ENCODE peak calls at places on chromosomes 5 and 9, in six cellular contexts. D is sigmoid colon, J is HCT116, F is stomach, P is GM23338, Q is breast epithelium. L is an unnamed sample.

GRCh38 chr5:135539430-135540005 is 3.8 kb upstream of the NEUROG1 start:
- DNase-seq in P (no peak), J (no peak), F (no peak), Q (no peak), D (no peak), L (peak; percentile 81)

GRCh38 chr5:174348582-174348981 is 303.1 kb downstream of the NSG2 start:
- DNase-seq in D (no peak), F (no peak), J (no peak), Q (no peak), P (no peak), L (no peak)

GRCh38 chr5:1842026-1842819 is 40.5 kb downstream of the IRX4 start:
- DNase-seq in J (no peak), P (no peak), D (no peak), Q (no peak), F (no peak), L (no peak)

GRCh38 chr9:121700165-121700830 is 48.9 kb downstream of the DAB2IP start:
- DNase-seq in D (peak; percentile 85), P (peak; percentile 72), F (peak; percentile 85), Q (peak; percentile 86), J (no peak), L (no peak)

GRCh38 chr5:139271201-139272027 is 22.1 kb upstream of the MATR3 start:
- DNase-seq in F (no peak), Q (no peak), D (no peak), J (no peak), P (no peak), L (no peak)

GRCh38 chr5:71663570-71663969 is 55.5 kb upstream of the CARTPT start:
- DNase-seq in P (no peak), F (no peak), D (no peak), Q (no peak), J (peak; percentile 8), L (no peak)

GRCh38 chr5:135843571-135844337 is 9.3 kb downstream of the SLC25A48 start:
- DNase-seq in F (no peak), Q (no peak), J (peak; percentile 60), D (no peak), P (no peak), L (no peak)

GRCh38 chr9:114551750-114552685 is 35.6 kb upstream of the ATP6V1G1 start:
- DNase-seq in D (peak; percentile 68), J (peak; percentile 92), P (no peak), Q (peak; percentile 60), F (no peak), L (no peak)

GRCh38 chr9:70587143-70587710 is 172.8 kb upstream of the KLF9 start:
- DNase-seq in J (no peak), D (peak; percentile 77), Q (no peak), F (no peak), P (no peak), L (no peak)
- H3K4me1 ChIP-seq in J (no peaks in the 10 kb centered on the region), D (peaks cover 65% of the 10 kb centered on the region), Q (peaks cover 6% of the 10 kb centered on the region), F (peaks cover 34% of the 10 kb centered on the region), P (no peaks in the 10 kb centered on the region), L (peaks cover 58% of the 10 kb centered on the region)

DNA sequence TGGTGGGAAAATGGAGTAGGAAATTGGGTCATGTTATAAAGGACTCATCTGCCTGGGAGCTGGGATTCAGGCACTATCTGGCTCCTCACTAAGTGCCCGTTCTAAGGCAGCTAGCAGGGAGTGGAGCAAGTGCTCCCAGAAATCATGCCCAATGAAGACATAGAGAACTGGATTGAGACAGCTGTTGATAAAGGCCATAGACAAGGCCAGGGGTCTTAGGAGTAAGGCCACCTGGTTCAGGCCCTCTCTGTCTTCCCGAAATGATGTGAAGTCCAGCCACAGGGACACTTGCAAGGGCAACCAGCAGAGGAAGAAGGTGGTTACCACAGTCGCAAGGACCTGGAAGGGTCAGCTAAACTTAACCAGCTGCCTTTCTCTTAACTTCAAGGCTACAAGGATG is 20.1 kb upstream of the SPINK1 start:
- DNase-seq in D (no peak), P (no peak), J (no peak), F (no peak), Q (no peak), L (no peak)
- TF ChIP-seq POLR2AphosphoS5 in D (no peak), P (no peak), J (no peak), F (no peak), Q (no peak), L (no peak)

GRCh38 chr9:136342191-136343120 is 15.1 kb downstream of the GPSM1 start:
- DNase-seq in Q (peak; percentile 85), D (peak; percentile 93), J (no peak), P (peak; percentile 88), F (peak; percentile 92), L (no peak)
- H3K4me3 ChIP-seq in Q (peak overlapping the region; percentile 53), D (peak overlapping the region; percentile 32), J (no peak overlapping the region), P (peak overlapping the region; percentile 72), F (peak overlapping the region; percentile 60), L (peak overlapping the region; percentile 46)

GRCh38 chr5:95812100-95812472 is 10.4 kb downstream of the GLRX start:
- DNase-seq in J (no peak), D (no peak), P (no peak), F (no peak), Q (no peak), L (peak; percentile 84)

GRCh38 chr5:95808013-95808685 is 14.4 kb downstream of the GLRX start:
- DNase-seq in P (no peak), F (no peak), D (no peak), Q (no peak), J (no peak), L (no peak)

GRCh38 chr5:95808686-95809413 is 13.7 kb downstream of the GLRX start:
- DNase-seq in J (no peak), P (no peak), Q (no peak), F (peak; percentile 58), D (peak; percentile 95), L (no peak)

GRCh38 chr5:95810305-95811125 is 12.0 kb downstream of the GLRX start:
- DNase-seq in F (no peak), D (no peak), Q (no peak), P (peak; percentile 28), J (no peak), L (peak; percentile 54)

DNA sequence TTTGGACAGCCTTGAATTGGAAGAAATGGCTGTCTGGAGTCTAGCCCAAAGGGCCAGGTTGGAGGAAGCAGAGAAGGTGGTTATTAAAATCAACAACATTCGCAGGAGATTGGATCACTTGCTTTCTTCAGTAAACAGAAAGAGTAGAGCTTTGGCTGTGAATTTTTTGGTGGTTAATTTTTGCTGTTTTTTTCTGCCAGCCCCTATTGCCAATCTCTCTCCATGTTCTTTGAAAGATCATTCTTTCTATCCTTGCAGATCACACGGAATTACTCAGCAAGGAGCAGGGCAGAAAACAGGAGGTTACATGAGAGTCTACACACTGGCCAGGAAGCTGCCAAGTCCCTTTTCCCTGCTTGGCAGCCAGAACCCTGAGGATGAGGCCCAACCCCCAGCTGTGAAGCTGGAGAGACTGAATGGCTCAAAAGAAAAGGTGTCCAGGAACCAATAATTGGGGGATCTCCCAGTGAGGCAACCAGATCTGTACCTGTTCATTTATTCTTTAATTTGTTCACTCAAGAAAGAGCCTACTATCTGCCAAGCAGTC is 13.0 kb downstream of the GLRX start:
- DNase-seq in D (peak; percentile 81), F (peak; percentile 63), J (no peak), P (no peak), Q (no peak), L (peak; percentile 84)
- H3K4me1 ChIP-seq in D (peaks cover 44% of the 10 kb centered on the region), F (peaks cover 62% of the 10 kb centered on the region), J (peaks cover 3% of the 10 kb centered on the region), P (peaks cover 21% of the 10 kb centered on the region), Q (peaks cover 5% of the 10 kb centered on the region), L (peaks cover 45% of the 10 kb centered on the region)

GRCh38 chr9:130858734-130859705 is 24.0 kb downstream of the ABL1 start:
- DNase-seq in P (no peak), D (peak; percentile 85), Q (no peak), F (no peak), J (no peak), L (no peak)
- TF ChIP-seq POLR2AphosphoS5 in P (no peak), D (no peak), Q (no peak), F (no peak), J (no peak), L (peak; percentile 14)

GRCh38 chr5:179345179-179345428 is 157 bp downstream of the ADAMTS2 start:
- DNase-seq in P (no peak), J (no peak), D (no peak), Q (no peak), F (no peak), L (no peak)
- H3K4me3 ChIP-seq in P (peak overlapping the region; percentile 83), J (peak overlapping the region; percentile 26), D (peak overlapping the region; percentile 53), Q (peak overlapping the region; percentile 65), F (peak overlapping the region; percentile 62), L (peak overlapping the region; percentile 55)

DNA sequence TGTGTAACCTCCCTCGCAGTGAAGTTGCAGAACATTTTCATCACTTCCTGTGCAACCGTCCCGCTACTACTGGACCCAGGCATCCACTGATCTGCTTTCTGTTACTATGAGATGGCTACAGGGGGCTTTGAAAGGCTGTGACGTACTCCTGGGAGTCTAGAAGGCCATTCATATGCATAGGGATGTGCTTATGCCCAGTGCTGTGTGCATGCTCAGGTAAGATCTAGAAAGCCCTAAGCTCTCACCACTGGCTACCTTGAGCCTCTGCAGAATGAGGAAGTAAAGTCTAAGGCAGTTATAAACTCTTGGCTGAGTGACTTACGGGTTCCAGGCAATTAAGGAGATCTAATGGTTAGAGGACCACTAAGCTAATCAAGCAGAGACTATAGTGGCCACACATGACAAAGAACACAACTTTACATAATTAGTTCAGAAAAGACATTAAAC is 11.8 kb downstream of the HNRNPAB start:
- DNase-seq in D (no peak), Q (no peak), F (no peak), P (no peak), J (no peak), L (no peak)
- H3K4me1 ChIP-seq in D (no peaks in the 10 kb centered on the region), Q (no peaks in the 10 kb centered on the region), F (peaks cover 54% of the 10 kb centered on the region), P (peaks cover 7% of the 10 kb centered on the region), J (peaks cover 3% of the 10 kb centered on the region), L (peaks cover 8% of the 10 kb centered on the region)

L was measured in vagina.